ENCODE peak calls at places on chromosome 10, in five cellular contexts. U is T-helper 2 cell, C is GM23248, X is head of caudate nucleus, W is T-cell. M is an unnamed sample.

GRCh38 chr10:77279207-77279606 is 358.4 kb downstream of the KCNMA1 start:
- DNase-seq in U (no peak), C (peak; percentile 61), X (no peak), W (peak; percentile 26), M (no peak)

GRCh38 chr10:68543004-68543918 is 15.9 kb upstream of the SLC25A16 start:
- DNase-seq in U (no peak), C (peak; percentile 82), X (no peak), W (no peak), M (peak; percentile 77)

GRCh38 chr10:102669206-102670064 is 25.2 kb downstream of the TRIM8 start:
- DNase-seq in U (no peak), C (peak; percentile 80), X (peak; percentile 75), W (no peak), M (peak; percentile 71)

GRCh38 chr10:87636313-87636915 is 23.3 kb upstream of the PAPSS2 start:
- DNase-seq in U (no peak), C (no peak), X (no peak), W (no peak), M (no peak)

GRCh38 chr10:70234668-70235447 is 1.6 kb upstream of the PPA1 start:
- DNase-seq in U (no peak), C (peak; percentile 95), X (no peak), W (no peak), M (no peak)

GRCh38 chr10:20622522-20623270 is 274.4 kb downstream of the NEBL start:
- DNase-seq in U (no peak), C (peak; percentile 1), X (no peak), W (no peak), M (peak; percentile 81)

GRCh38 chr10:69180525-69181204 is 631 bp downstream of the SUPV3L1 start:
- DNase-seq in U (peak; percentile 7), C (peak; percentile 81), X (peak; percentile 32), W (peak; percentile 11), M (peak; percentile 26)

GRCh38 chr10:27801171-27801785 is 55.7 kb upstream of the MKX start:
- DNase-seq in U (no peak), C (no peak), X (no peak), W (no peak), M (no peak)